ENCODE peak calls at places on chromosome 22, in ten cellular contexts. X is mucosa of descending colon, Z is lower lobe of right lung, P is psoas muscle, M is upper lobe of right lung, H is tibial artery, L is neural progenitor cell, F is HCT116, Y is SJCRH30, J is left ventricle myocardium inferior. S is an unnamed sample. For H3K36me3, the result is how much of the 10 kb centered on the place peaks cover.

GRCh38 chr22:26648011-26648497 is 9.3 kb upstream of the MIAT start:
- DNase-seq in X (no peak), Z (no peak), P (no peak), M (no peak), H (no peak), L (peak), F (no peak), Y (peak), J (no peak), S (peak)

GRCh38 chr22:36398602-36399472 is 11.1 kb upstream of the MYH9 start:
- DNase-seq in X (no peak), Z (no peak), P (no peak), M (no peak), H (no peak), L (no peak), F (no peak), Y (no peak), J (no peak), S (peak)

GRCh38 chr22:19719055-19719482 is 4.3 kb upstream of the GP1BB start:
- DNase-seq in X (no peak), Z (no peak), P (no peak), M (no peak), H (no peak), L (no peak), F (no peak), Y (no peak), J (peak), S (no peak)

GRCh38 chr22:47624277-47625012 is 862.0 kb downstream of the TBC1D22A start:
- DNase-seq in X (no peak), Z (no peak), P (no peak), M (peak), H (no peak), L (no peak), F (no peak), Y (no peak), J (no peak), S (no peak)

GRCh38 chr22:33666661-33667619 is 253.3 kb downstream of the LARGE1 start:
- DNase-seq in X (no peak), Z (no peak), P (no peak), M (no peak), H (no peak), L (peak), F (no peak), Y (peak), J (no peak), S (peak)

GRCh38 chr22:21984793-21985192 is 2.2 kb upstream of the TOP3B start:
- DNase-seq in X (no peak), Z (no peak), P (no peak), M (no peak), H (no peak), L (peak), F (peak), Y (no peak), J (no peak), S (peak)

GRCh38 chr22:48758021-48758561 is 1069.6 kb downstream of the BRD1 start:
- DNase-seq in X (peak), Z (peak), P (no peak), M (peak), H (peak), L (no peak), F (no peak), Y (no peak), J (no peak), S (peak)

GRCh38 chr22:22800716-22801115 is 86.9 kb upstream of the IGLL5 start:
- DNase-seq in X (no peak), Z (no peak), P (no peak), M (no peak), H (no peak), L (no peak), F (no peak), Y (peak), J (no peak), S (no peak)

GRCh38 chr22:33202455-33202854 is 144.3 kb upstream of the SYN3 start:
- DNase-seq in X (no peak), Z (no peak), P (no peak), M (no peak), H (no peak), L (no peak), F (no peak), Y (no peak), J (no peak), S (no peak)

GRCh38 chr22:23221351-23221804 is 41.1 kb downstream of the BCR start:
- DNase-seq in X (no peak), Z (no peak), P (no peak), M (no peak), H (no peak), L (no peak), F (no peak), Y (no peak), J (no peak), S (no peak)

GRCh38 chr22:19085233-19086043 is 36.8 kb downstream of the DGCR2 start:
- DNase-seq in X (no peak), Z (no peak), P (no peak), M (peak), H (no peak), L (no peak), F (no peak), Y (peak), J (no peak), S (no peak)

GRCh38 chr22:49023161-49023878 is 804.4 kb downstream of the BRD1 start:
- DNase-seq in X (no peak), Z (peak), P (peak), M (peak), H (no peak), L (no peak), F (no peak), Y (no peak), J (no peak), S (no peak)

GRCh38 chr22:22940961-22941605 is 53.5 kb downstream of the IGLL5 start:
- DNase-seq in X (no peak), Z (no peak), P (no peak), M (peak), H (peak), L (no peak), F (no peak), Y (no peak), J (no peak), S (no peak)

GRCh38 chr22:48744967-48745841 is 1082.5 kb downstream of the BRD1 start:
- DNase-seq in X (peak), Z (no peak), P (no peak), M (no peak), H (peak), L (no peak), F (no peak), Y (no peak), J (no peak), S (no peak)

GRCh38 chr22:45884201-45885067 is 92.5 kb downstream of the WNT7B start:
- DNase-seq in X (no peak), Z (peak), P (peak), M (peak), H (no peak), L (no peak), F (no peak), Y (no peak), J (peak), S (no peak)

GRCh38 chr22:17239156-17239701 is 20.0 kb upstream of the ADA2 start:
- DNase-seq in X (no peak), Z (peak), P (no peak), M (no peak), H (no peak), L (no peak), F (no peak), Y (no peak), J (no peak), S (no peak)

GRCh38 chr22:30605449-30606110 is 1.4 kb upstream of the TCN2 start:
- DNase-seq in X (peak), Z (peak), P (peak), M (no peak), H (peak), L (peak), F (peak), Y (peak), J (peak), S (peak)

GRCh38 chr22:40791241-40791640 is 27.9 kb downstream of the SLC25A17 start:
- DNase-seq in X (no peak), Z (no peak), P (no peak), M (no peak), H (no peak), L (no peak), F (no peak), Y (no peak), J (no peak), S (no peak)

GRCh38 chr22:50197856-50198623 is 2.8 kb upstream of the SELENOO start:
- DNase-seq in X (no peak), Z (no peak), P (no peak), M (no peak), H (no peak), L (no peak), F (no peak), Y (no peak), J (no peak), S (no peak)
- H3K4me3 ChIP-seq in X (no peak), Z (no peak), P (no peak), M (no peak), H (no peak), L (no peak), F (no peak), Y (no peak), J (no peak), S (no peak)

GRCh38 chr22:31828739-31829138 is 74.9 kb downstream of the DEPDC5 start:
- DNase-seq in X (no peak), Z (no peak), P (no peak), M (no peak), H (no peak), L (no peak), F (no peak), Y (no peak), J (no peak), S (no peak)

GRCh38 chr22:31822523-31822922 is 68.7 kb downstream of the DEPDC5 start:
- DNase-seq in X (no peak), Z (no peak), P (no peak), M (no peak), H (no peak), L (no peak), F (no peak), Y (no peak), J (no peak), S (no peak)

GRCh38 chr22:31821572-31821971 is 67.8 kb downstream of the DEPDC5 start:
- DNase-seq in X (no peak), Z (no peak), P (no peak), M (no peak), H (no peak), L (no peak), F (no peak), Y (no peak), J (no peak), S (no peak)

GRCh38 chr22:31826443-31826842 is 72.6 kb downstream of the DEPDC5 start:
- DNase-seq in X (no peak), Z (no peak), P (no peak), M (no peak), H (no peak), L (no peak), F (no peak), Y (no peak), J (no peak), S (no peak)

GRCh38 chr22:31825513-31825912 is 71.7 kb downstream of the DEPDC5 start:
- DNase-seq in X (no peak), Z (no peak), P (no peak), M (no peak), H (no peak), L (no peak), F (no peak), Y (no peak), J (no peak), S (no peak)
- H3K36me3 ChIP-seq in X (under half), Z (half or more), P (half or more), M (half or more), H (under half), L (under half), F (under half), Y (under half), J (half or more), S (under half)

DNA sequence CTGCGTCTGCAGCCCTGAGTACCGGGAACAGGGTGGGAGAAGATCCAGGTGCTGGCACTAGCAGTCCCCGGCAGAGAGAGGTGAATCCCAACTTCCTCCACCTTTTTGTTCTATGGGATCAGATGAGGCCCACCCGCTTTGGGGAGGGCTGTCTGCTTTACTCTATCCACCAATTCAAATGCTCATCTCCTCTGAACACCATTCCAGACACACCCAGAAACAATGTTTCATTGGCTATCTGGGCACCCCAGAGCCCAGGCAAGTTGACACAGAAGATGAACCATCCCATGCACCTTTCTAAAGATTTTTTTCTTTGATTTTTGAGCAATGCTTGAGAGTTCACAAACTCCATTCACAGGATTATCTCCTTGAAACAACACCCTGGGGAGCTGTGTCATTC is 78.0 kb downstream of the PARVB start:
- DNase-seq in X (no peak), Z (no peak), P (peak), M (no peak), H (no peak), L (no peak), F (no peak), Y (no peak), J (no peak), S (no peak)
- H3K4me3 ChIP-seq in X (no peak), Z (no peak), P (no peak), M (no peak), H (no peak), L (no peak), F (no peak), Y (no peak), J (no peak), S (no peak)

DNA sequence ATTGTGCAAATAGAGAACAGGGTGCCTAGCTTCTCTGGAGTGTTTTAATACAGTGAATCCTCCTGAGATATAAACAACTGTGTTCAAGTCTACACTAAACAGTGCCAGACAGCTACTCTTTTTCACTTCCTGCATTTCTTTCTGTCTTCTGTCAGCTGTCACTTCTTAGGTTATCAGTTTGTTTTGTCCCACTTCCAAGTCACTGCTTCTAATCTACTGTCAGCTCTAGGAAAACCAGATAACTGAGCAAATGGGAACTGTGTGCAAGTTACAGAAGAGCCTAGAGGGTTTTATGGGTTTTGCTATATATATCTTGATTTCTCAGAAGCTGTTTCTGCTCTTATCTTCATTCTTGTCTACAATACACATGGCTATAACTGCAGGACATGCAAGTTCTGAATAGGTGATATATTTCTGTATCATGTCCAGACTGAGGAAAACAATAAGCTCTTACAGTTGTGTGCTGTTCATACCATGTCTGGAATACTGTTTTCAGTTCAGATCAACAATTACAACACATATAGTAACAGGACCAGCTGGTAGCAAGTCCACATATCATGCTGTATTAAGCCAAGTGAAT is 5.8 kb downstream of the PITPNB start:
- DNase-seq in X (no peak), Z (no peak), P (no peak), M (no peak), H (no peak), L (no peak), F (no peak), Y (peak), J (no peak), S (peak)
- H3K36me3 ChIP-seq in X (under half), Z (under half), P (under half), M (under half), H (under half), L (under half), F (under half), Y (under half), J (under half), S (under half)

S was measured in small intestine.